ENCODE peak calls at places on chromosomes 12 and 14, in five cellular contexts. A is stimulated activated CD8-positive, alpha-beta memory T cell treated with anti-CD3 and anti-CD28 coated beads, Interleukin-12 subunit alpha, Interleukin-12 subunit beta, amount 100 ng/mL, for 4 hours; V is HTR-8/SVneo; T is NCI-H2029; C is SIG-M5. Z is an unnamed sample.
A peak's percentile ranks its signal among the peaks of the same experiment; 100 is the strongest.

GRCh38 chr12:64639466-64639865 is 29.2 kb downstream of the RASSF3 start:
- DNase-seq in A (no peak), V (no peak), T (no peak), C (no peak), Z (no peak)

GRCh38 chr12:79569679-79570078 is 121.1 kb downstream of the PAWR start:
- DNase-seq in C (no peak), T (no peak), A (no peak), V (no peak), Z (no peak)

GRCh38 chr12:106154781-106155273 is 16.1 kb upstream of the NUAK1 start:
- DNase-seq in T (no peak), V (no peak), C (no peak), A (no peak), Z (no peak)

GRCh38 chr12:54431911-54432814 is 13.1 kb upstream of the ITGA5 start:
- DNase-seq in V (no peak), C (no peak), T (no peak), A (no peak), Z (peak; percentile 99)

GRCh38 chr12:1644523-1645438 is 15.8 kb downstream of the WNT5B start:
- DNase-seq in T (peak; percentile 68), A (no peak), C (no peak), V (no peak), Z (peak; percentile 46)

GRCh38 chr14:74956280-74957072 is 1.1 kb upstream of the PGF start:
- DNase-seq in A (no peak), C (no peak), T (no peak), V (no peak), Z (no peak)

GRCh38 chr14:35034440-35034833 is 11.6 kb upstream of the FAM177A1 start:
- DNase-seq in T (no peak), A (no peak), V (no peak), C (no peak), Z (no peak)

GRCh38 chr14:85527006-85527405 is 2.9 kb upstream of the FLRT2 start:
- DNase-seq in C (no peak), V (peak; percentile 8), T (no peak), A (no peak), Z (peak; percentile 14)

GRCh38 chr12:88658009-88658408 is 77.7 kb upstream of the KITLG start:
- DNase-seq in C (no peak), V (no peak), A (no peak), T (no peak), Z (peak; percentile 85)

GRCh38 chr14:72975776-72976175 is 49.5 kb downstream of the DCAF4 start:
- DNase-seq in V (no peak), C (no peak), T (no peak), A (no peak), Z (no peak)

Z was measured in mammary epithelial cell.